ENCODE peak calls at places on chromosome 2, in seven cellular contexts. One of them, this sample, is unnamed.
A peak's percentile ranks its signal among the peaks of the same experiment; 100 is the strongest.

GRCh38 chr2:18845854-18846253 is 256.5 kb upstream of the NT5C1B start:
- DNase-seq in GM12878: no peak
- DNase-seq in bronchial epithelial cell: no peak
- DNase-seq in fibroblast of mammary gland: no peak
- DNase-seq in mammary epithelial cell: no peak
- DNase-seq in HCT116: no peak
- DNase-seq in ovary: no peak
- DNase-seq in this sample: no peak

GRCh38 chr2:72137498-72138010 is 10.1 kb downstream of the CYP26B1 start:
- DNase-seq in mammary epithelial cell: peak; percentile 28
- DNase-seq in fibroblast of mammary gland: peak; percentile 26
- DNase-seq in bronchial epithelial cell: peak; percentile 28
- DNase-seq in HCT116: no peak
- DNase-seq in ovary: peak; percentile 56
- DNase-seq in GM12878: no peak
- DNase-seq in this sample: no peak

GRCh38 chr2:180017764-180018163 is 10.7 kb upstream of the CWC22 start:
- DNase-seq in bronchial epithelial cell: peak; percentile 58
- DNase-seq in HCT116: no peak
- DNase-seq in fibroblast of mammary gland: peak; percentile 92
- DNase-seq in mammary epithelial cell: peak; percentile 19
- DNase-seq in GM12878: no peak
- DNase-seq in ovary: no peak
- DNase-seq in this sample: no peak

GRCh38 chr2:119415630-119416029 is 16.0 kb upstream of the TMEM37 start:
- DNase-seq in bronchial epithelial cell: no peak
- DNase-seq in mammary epithelial cell: no peak
- DNase-seq in HCT116: no peak
- DNase-seq in GM12878: no peak
- DNase-seq in ovary: no peak
- DNase-seq in fibroblast of mammary gland: no peak
- DNase-seq in this sample: no peak

GRCh38 chr2:109174626-109175349 is 45.8 kb downstream of the SH3RF3 start:
- DNase-seq in HCT116: no peak
- DNase-seq in ovary: no peak
- DNase-seq in fibroblast of mammary gland: no peak
- DNase-seq in mammary epithelial cell: no peak
- DNase-seq in bronchial epithelial cell: no peak
- DNase-seq in GM12878: no peak
- DNase-seq in this sample: no peak

GRCh38 chr2:129910446-129911362 is 68.8 kb upstream of the RAB6C start:
- DNase-seq in fibroblast of mammary gland: no peak
- DNase-seq in ovary: no peak
- DNase-seq in bronchial epithelial cell: no peak
- DNase-seq in GM12878: no peak
- DNase-seq in HCT116: no peak
- DNase-seq in mammary epithelial cell: no peak
- DNase-seq in this sample: no peak

GRCh38 chr2:165877565-165878550 is 75.7 kb downstream of the TTC21B start:
- DNase-seq in ovary: no peak
- DNase-seq in HCT116: no peak
- DNase-seq in fibroblast of mammary gland: peak; percentile 74
- DNase-seq in mammary epithelial cell: peak; percentile 69
- DNase-seq in bronchial epithelial cell: peak; percentile 78
- DNase-seq in GM12878: peak; percentile 30
- DNase-seq in this sample: no peak

GRCh38 chr2:182587831-182588230 is 128.2 kb upstream of the DNAJC10 start:
- DNase-seq in fibroblast of mammary gland: peak; percentile 91
- DNase-seq in ovary: no peak
- DNase-seq in bronchial epithelial cell: peak; percentile 58
- DNase-seq in mammary epithelial cell: peak; percentile 17
- DNase-seq in GM12878: no peak
- DNase-seq in HCT116: no peak
- DNase-seq in this sample: peak; percentile 65

GRCh38 chr2:10561636-10562035 is 113.5 kb upstream of the ODC1 start:
- DNase-seq in ovary: no peak
- DNase-seq in GM12878: no peak
- DNase-seq in mammary epithelial cell: no peak
- DNase-seq in fibroblast of mammary gland: no peak
- DNase-seq in HCT116: no peak
- DNase-seq in bronchial epithelial cell: no peak
- DNase-seq in this sample: no peak

GRCh38 chr2:110903548-110903947 is 171.2 kb downstream of the ACOXL start:
- DNase-seq in mammary epithelial cell: no peak
- DNase-seq in GM12878: no peak
- DNase-seq in bronchial epithelial cell: no peak
- DNase-seq in fibroblast of mammary gland: no peak
- DNase-seq in HCT116: no peak
- DNase-seq in ovary: no peak
- DNase-seq in this sample: no peak

GRCh38 chr2:73004889-73005596 is 66.5 kb downstream of the SFXN5 start:
- DNase-seq in GM12878: no peak
- DNase-seq in fibroblast of mammary gland: no peak
- DNase-seq in bronchial epithelial cell: no peak
- DNase-seq in mammary epithelial cell: no peak
- DNase-seq in HCT116: no peak
- DNase-seq in ovary: no peak
- DNase-seq in this sample: no peak

GRCh38 chr2:64204716-64205115 is 60.5 kb upstream of the PELI1 start:
- DNase-seq in fibroblast of mammary gland: no peak
- DNase-seq in ovary: no peak
- DNase-seq in mammary epithelial cell: no peak
- DNase-seq in GM12878: no peak
- DNase-seq in HCT116: no peak
- DNase-seq in bronchial epithelial cell: no peak
- DNase-seq in this sample: no peak

GRCh38 chr2:55163895-55164509 is 68.1 kb downstream of the CLHC1 start:
- DNase-seq in mammary epithelial cell: no peak
- DNase-seq in GM12878: no peak
- DNase-seq in HCT116: no peak
- DNase-seq in fibroblast of mammary gland: no peak
- DNase-seq in bronchial epithelial cell: peak; percentile 49
- DNase-seq in ovary: no peak
- DNase-seq in this sample: no peak

GRCh38 chr2:60872510-60872928 is 8.9 kb upstream of the REL start:
- DNase-seq in mammary epithelial cell: no peak
- DNase-seq in ovary: no peak
- DNase-seq in HCT116: no peak
- DNase-seq in GM12878: peak; percentile 42
- DNase-seq in fibroblast of mammary gland: no peak
- DNase-seq in bronchial epithelial cell: peak; percentile 34
- DNase-seq in this sample: no peak

GRCh38 chr2:31580321-31581117 is at the start of gene SRD5A2:
- DNase-seq in GM12878: no peak
- DNase-seq in mammary epithelial cell: peak; percentile 27
- DNase-seq in HCT116: no peak
- DNase-seq in fibroblast of mammary gland: no peak
- DNase-seq in ovary: no peak
- DNase-seq in bronchial epithelial cell: no peak
- DNase-seq in this sample: no peak
- TF ChIP-seq CTCF in GM12878: no peak
- TF ChIP-seq CTCF in mammary epithelial cell: no peak
- TF ChIP-seq CTCF in HCT116: no peak
- TF ChIP-seq CTCF in fibroblast of mammary gland: no peak
- TF ChIP-seq CTCF in ovary: no peak
- TF ChIP-seq CTCF in bronchial epithelial cell: no peak
- TF ChIP-seq CTCF in this sample: no peak

GRCh38 chr2:8550932-8551621 is 130.8 kb upstream of the ID2 start:
- DNase-seq in bronchial epithelial cell: no peak
- DNase-seq in mammary epithelial cell: no peak
- DNase-seq in ovary: no peak
- DNase-seq in GM12878: no peak
- DNase-seq in fibroblast of mammary gland: no peak
- DNase-seq in HCT116: no peak
- DNase-seq in this sample: no peak
- H3K4me3 ChIP-seq in bronchial epithelial cell: no peak overlapping the region
- H3K4me3 ChIP-seq in mammary epithelial cell: no peak overlapping the region
- H3K4me3 ChIP-seq in ovary: no peak overlapping the region
- H3K4me3 ChIP-seq in GM12878: no peak overlapping the region
- H3K4me3 ChIP-seq in fibroblast of mammary gland: no peak overlapping the region
- H3K4me3 ChIP-seq in HCT116: no peak overlapping the region
- H3K4me3 ChIP-seq in this sample: no peak overlapping the region

GRCh38 chr2:95018861-95019550 is 6.5 kb upstream of the MAL start:
- DNase-seq in mammary epithelial cell: no peak
- DNase-seq in ovary: no peak
- DNase-seq in HCT116: no peak
- DNase-seq in GM12878: no peak
- DNase-seq in fibroblast of mammary gland: no peak
- DNase-seq in bronchial epithelial cell: no peak
- DNase-seq in this sample: no peak
- TF ChIP-seq CTCF in mammary epithelial cell: no peak
- TF ChIP-seq CTCF in ovary: no peak
- TF ChIP-seq CTCF in HCT116: no peak
- TF ChIP-seq CTCF in GM12878: no peak
- TF ChIP-seq CTCF in fibroblast of mammary gland: no peak
- TF ChIP-seq CTCF in bronchial epithelial cell: no peak
- TF ChIP-seq CTCF in this sample: no peak

DNA sequence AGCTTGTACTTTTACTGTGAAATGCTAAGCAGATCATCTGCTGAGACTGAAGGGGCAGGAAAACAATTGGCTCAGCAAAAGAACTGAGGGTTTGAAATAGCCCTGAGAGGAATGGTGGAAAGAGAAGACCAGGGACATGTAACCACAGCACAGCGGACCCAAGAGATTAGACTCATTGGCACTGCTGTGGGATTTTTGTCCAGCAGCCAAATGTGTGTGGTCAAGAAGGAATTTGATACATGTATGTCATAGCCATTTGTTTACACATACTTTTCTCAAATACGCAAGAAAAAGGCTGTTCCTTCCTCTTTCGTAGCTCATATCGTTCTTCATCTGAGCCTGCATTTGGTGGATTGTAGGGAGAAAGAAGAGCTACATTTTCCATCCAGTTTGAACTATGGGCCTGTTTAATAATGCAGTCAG is 73.8 kb downstream of the TRABD2A start:
- DNase-seq in mammary epithelial cell: peak; percentile 74
- DNase-seq in fibroblast of mammary gland: peak; percentile 97
- DNase-seq in bronchial epithelial cell: peak; percentile 92
- DNase-seq in ovary: peak; percentile 72
- DNase-seq in GM12878: no peak
- DNase-seq in HCT116: peak; percentile 6
- DNase-seq in this sample: peak; percentile 95
- H3K4me3 ChIP-seq in mammary epithelial cell: no peak overlapping the region
- H3K4me3 ChIP-seq in fibroblast of mammary gland: no peak overlapping the region
- H3K4me3 ChIP-seq in bronchial epithelial cell: no peak overlapping the region
- H3K4me3 ChIP-seq in ovary: no peak overlapping the region
- H3K4me3 ChIP-seq in GM12878: no peak overlapping the region
- H3K4me3 ChIP-seq in HCT116: no peak overlapping the region
- H3K4me3 ChIP-seq in this sample: no peak overlapping the region

DNA sequence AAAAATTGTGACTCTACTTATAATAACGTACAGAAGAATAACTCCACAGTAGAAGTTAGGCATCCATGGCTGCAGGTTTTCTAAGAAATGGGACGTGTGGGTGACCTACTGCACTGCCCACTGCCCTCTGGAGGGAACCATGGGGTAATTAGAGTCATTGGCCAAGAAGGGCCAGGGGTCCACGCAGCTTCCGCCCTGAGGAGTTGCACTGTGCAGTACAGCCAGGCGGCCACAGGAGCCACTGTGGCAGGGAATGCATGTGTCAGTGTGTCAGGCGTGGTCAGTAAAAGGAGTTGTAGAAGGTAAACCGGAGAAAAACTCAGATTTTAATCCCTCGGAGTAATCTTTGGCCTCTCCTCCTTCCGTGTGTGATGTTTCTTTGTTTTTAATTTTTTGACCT is 24.8 kb downstream of the NCK2 start:
- DNase-seq in ovary: no peak
- DNase-seq in bronchial epithelial cell: no peak
- DNase-seq in GM12878: no peak
- DNase-seq in mammary epithelial cell: no peak
- DNase-seq in HCT116: no peak
- DNase-seq in fibroblast of mammary gland: no peak
- DNase-seq in this sample: no peak
- TF ChIP-seq CTCF in ovary: no peak
- TF ChIP-seq CTCF in bronchial epithelial cell: no peak
- TF ChIP-seq CTCF in GM12878: peak; percentile 4
- TF ChIP-seq CTCF in mammary epithelial cell: no peak
- TF ChIP-seq CTCF in HCT116: peak; percentile 25
- TF ChIP-seq CTCF in fibroblast of mammary gland: peak; percentile 1
- TF ChIP-seq CTCF in this sample: no peak

GRCh38 chr2:188975497-188976102 is 1.4 kb downstream of the COL3A1 start:
- DNase-seq in bronchial epithelial cell: no peak
- DNase-seq in GM12878: no peak
- DNase-seq in ovary: no peak
- DNase-seq in fibroblast of mammary gland: peak; percentile 97
- DNase-seq in mammary epithelial cell: no peak
- DNase-seq in HCT116: no peak
- DNase-seq in this sample: peak; percentile 95
- H3K4me3 ChIP-seq in bronchial epithelial cell: no peak overlapping the region
- H3K4me3 ChIP-seq in GM12878: no peak overlapping the region
- H3K4me3 ChIP-seq in ovary: peak overlapping the region; percentile 45
- H3K4me3 ChIP-seq in fibroblast of mammary gland: peak overlapping the region; percentile 85
- H3K4me3 ChIP-seq in mammary epithelial cell: no peak overlapping the region
- H3K4me3 ChIP-seq in HCT116: no peak overlapping the region
- H3K4me3 ChIP-seq in this sample: peak overlapping the region; percentile 74